ENCODE peak calls at places on chromosome 3, in five cellular contexts. One of them, this sample, is unnamed. For H3K9me3, the result is how much of the 10 kb centered on the place peaks cover.

GRCh38 chr3:128320551-128321340 is 145.9 kb downstream of the DNAJB8 start:
- DNase-seq in AG04450: no peak
- DNase-seq in psoas muscle: no peak
- DNase-seq in H9: peak
- DNase-seq in right atrium auricular region: no peak
- DNase-seq in this sample: no peak

GRCh38 chr3:54968546-54969172 is 40.8 kb upstream of the LRTM1 start:
- DNase-seq in right atrium auricular region: no peak
- DNase-seq in AG04450: peak
- DNase-seq in psoas muscle: no peak
- DNase-seq in H9: no peak
- DNase-seq in this sample: no peak

GRCh38 chr3:111737712-111738097 is 121.4 kb upstream of the PHLDB2 start:
- DNase-seq in H9: no peak
- DNase-seq in right atrium auricular region: peak
- DNase-seq in AG04450: peak
- DNase-seq in psoas muscle: no peak
- DNase-seq in this sample: no peak

GRCh38 chr3:194095464-194095863 is 40.5 kb upstream of the HES1 start:
- DNase-seq in H9: no peak
- DNase-seq in AG04450: no peak
- DNase-seq in right atrium auricular region: no peak
- DNase-seq in psoas muscle: peak
- DNase-seq in this sample: no peak

GRCh38 chr3:173135059-173135458 is 6.0 kb downstream of the SPATA16 start:
- DNase-seq in right atrium auricular region: no peak
- DNase-seq in AG04450: no peak
- DNase-seq in psoas muscle: no peak
- DNase-seq in H9: no peak
- DNase-seq in this sample: no peak

GRCh38 chr3:96706517-96706916 is 107.9 kb upstream of the EPHA6 start:
- DNase-seq in psoas muscle: no peak
- DNase-seq in H9: no peak
- DNase-seq in AG04450: no peak
- DNase-seq in right atrium auricular region: no peak
- DNase-seq in this sample: no peak

GRCh38 chr3:46628980-46629379 is 16.7 kb downstream of the FAM240A start:
- DNase-seq in H9: no peak
- DNase-seq in right atrium auricular region: peak
- DNase-seq in psoas muscle: peak
- DNase-seq in AG04450: no peak
- DNase-seq in this sample: no peak

GRCh38 chr3:4466783-4467521 is at the start of gene SUMF1:
- DNase-seq in AG04450: peak
- DNase-seq in right atrium auricular region: peak
- DNase-seq in psoas muscle: peak
- DNase-seq in H9: peak
- DNase-seq in this sample: peak

GRCh38 chr3:190831225-190831624 is 31.3 kb downstream of the GMNC start:
- DNase-seq in H9: no peak
- DNase-seq in right atrium auricular region: no peak
- DNase-seq in psoas muscle: no peak
- DNase-seq in AG04450: no peak
- DNase-seq in this sample: no peak

GRCh38 chr3:129619726-129620162 is 13.3 kb upstream of the PLXND1 start:
- DNase-seq in right atrium auricular region: no peak
- DNase-seq in psoas muscle: peak
- DNase-seq in H9: no peak
- DNase-seq in AG04450: no peak
- DNase-seq in this sample: no peak

GRCh38 chr3:156745766-156746165 is 71.4 kb downstream of the TIPARP start:
- DNase-seq in psoas muscle: no peak
- DNase-seq in H9: no peak
- DNase-seq in AG04450: no peak
- DNase-seq in right atrium auricular region: no peak
- DNase-seq in this sample: no peak

GRCh38 chr3:81726735-81727134 is 34.7 kb downstream of the GBE1 start:
- DNase-seq in H9: no peak
- DNase-seq in psoas muscle: no peak
- DNase-seq in AG04450: no peak
- DNase-seq in right atrium auricular region: no peak
- DNase-seq in this sample: no peak

GRCh38 chr3:132536442-132537153 is 60.5 kb upstream of the ACKR4 start:
- DNase-seq in AG04450: no peak
- DNase-seq in right atrium auricular region: no peak
- DNase-seq in psoas muscle: no peak
- DNase-seq in H9: no peak
- DNase-seq in this sample: no peak

GRCh38 chr3:5140230-5140621 is 18.1 kb downstream of the ARL8B start:
- DNase-seq in psoas muscle: no peak
- DNase-seq in right atrium auricular region: no peak
- DNase-seq in AG04450: no peak
- DNase-seq in H9: no peak
- DNase-seq in this sample: no peak

GRCh38 chr3:130260821-130261402 is 84.6 kb upstream of the COL6A5 start:
- DNase-seq in AG04450: no peak
- DNase-seq in psoas muscle: no peak
- DNase-seq in H9: no peak
- DNase-seq in right atrium auricular region: no peak
- DNase-seq in this sample: no peak

GRCh38 chr3:172520332-172520831 is 2.8 kb downstream of the TNFSF10 start:
- DNase-seq in right atrium auricular region: no peak
- DNase-seq in H9: no peak
- DNase-seq in psoas muscle: no peak
- DNase-seq in AG04450: peak
- DNase-seq in this sample: no peak

GRCh38 chr3:62554264-62554799 is 181.0 kb upstream of the FEZF2 start:
- DNase-seq in AG04450: no peak
- DNase-seq in H9: peak
- DNase-seq in right atrium auricular region: no peak
- DNase-seq in psoas muscle: no peak
- DNase-seq in this sample: no peak

GRCh38 chr3:128066111-128066510 is 13.9 kb downstream of the SEC61A1 start:
- DNase-seq in right atrium auricular region: no peak
- DNase-seq in psoas muscle: no peak
- DNase-seq in AG04450: no peak
- DNase-seq in H9: no peak
- DNase-seq in this sample: no peak

GRCh38 chr3:13683772-13684171 is 134.8 kb downstream of the FBLN2 start:
- DNase-seq in H9: no peak
- DNase-seq in right atrium auricular region: no peak
- DNase-seq in AG04450: no peak
- DNase-seq in psoas muscle: no peak
- DNase-seq in this sample: no peak

GRCh38 chr3:125319765-125320164 is 55.4 kb downstream of the ZNF148 start:
- DNase-seq in psoas muscle: no peak
- DNase-seq in right atrium auricular region: no peak
- DNase-seq in AG04450: no peak
- DNase-seq in H9: no peak
- DNase-seq in this sample: no peak

GRCh38 chr3:141123677-141124410 is 72.7 kb downstream of the SPSB4 start:
- DNase-seq in right atrium auricular region: peak
- DNase-seq in psoas muscle: no peak
- DNase-seq in AG04450: no peak
- DNase-seq in H9: no peak
- DNase-seq in this sample: no peak

GRCh38 chr3:184466413-184466960 is 86.6 kb downstream of the CHRD start:
- DNase-seq in right atrium auricular region: peak
- DNase-seq in H9: no peak
- DNase-seq in psoas muscle: peak
- DNase-seq in AG04450: no peak
- DNase-seq in this sample: no peak

GRCh38 chr3:162082516-162082915 is 585.9 kb downstream of the OTOL1 start:
- DNase-seq in psoas muscle: no peak
- DNase-seq in AG04450: no peak
- DNase-seq in H9: no peak
- DNase-seq in right atrium auricular region: no peak
- DNase-seq in this sample: no peak

GRCh38 chr3:125337506-125337905 is 37.6 kb downstream of the ZNF148 start:
- DNase-seq in psoas muscle: no peak
- DNase-seq in H9: no peak
- DNase-seq in AG04450: no peak
- DNase-seq in right atrium auricular region: no peak
- DNase-seq in this sample: no peak

GRCh38 chr3:80158332-80158731 is 390.5 kb upstream of the ROBO1 start:
- DNase-seq in right atrium auricular region: no peak
- DNase-seq in AG04450: no peak
- DNase-seq in H9: no peak
- DNase-seq in psoas muscle: no peak
- DNase-seq in this sample: no peak

GRCh38 chr3:15117011-15117410 is 18.1 kb upstream of the RBSN start:
- DNase-seq in psoas muscle: no peak
- DNase-seq in right atrium auricular region: no peak
- DNase-seq in AG04450: no peak
- DNase-seq in H9: no peak
- DNase-seq in this sample: no peak

GRCh38 chr3:15120986-15121385 is 22.0 kb upstream of the RBSN start:
- DNase-seq in right atrium auricular region: no peak
- DNase-seq in psoas muscle: no peak
- DNase-seq in H9: no peak
- DNase-seq in AG04450: no peak
- DNase-seq in this sample: no peak

GRCh38 chr3:15121936-15122335 is 23.0 kb upstream of the RBSN start:
- DNase-seq in psoas muscle: no peak
- DNase-seq in AG04450: no peak
- DNase-seq in right atrium auricular region: no peak
- DNase-seq in H9: no peak
- DNase-seq in this sample: no peak

DNA sequence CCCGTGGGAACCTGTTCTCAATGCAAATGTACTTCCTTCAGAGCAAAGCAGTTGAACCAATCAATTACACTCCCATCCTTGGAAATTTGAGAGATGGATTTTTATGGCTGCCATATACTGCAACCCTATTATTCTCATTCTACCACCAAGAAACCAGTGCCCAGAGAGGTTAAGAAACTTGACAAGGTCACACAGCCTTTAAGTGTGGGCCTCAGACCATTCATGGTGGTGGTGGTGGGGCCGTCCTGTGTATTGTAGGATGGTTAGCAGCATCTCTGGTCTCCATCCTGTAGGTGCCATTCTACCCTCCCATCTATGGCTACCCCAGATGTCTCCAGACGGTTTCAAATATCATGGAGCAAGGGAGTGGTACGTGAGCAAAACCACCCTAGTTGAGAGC is 23.4 kb upstream of the RBSN start:
- DNase-seq in psoas muscle: no peak
- DNase-seq in right atrium auricular region: no peak
- DNase-seq in H9: no peak
- DNase-seq in AG04450: no peak
- DNase-seq in this sample: no peak
- H3K9me3 ChIP-seq in psoas muscle: under half
- H3K9me3 ChIP-seq in right atrium auricular region: under half
- H3K9me3 ChIP-seq in H9: under half
- H3K9me3 ChIP-seq in AG04450: under half
- H3K9me3 ChIP-seq in this sample: under half

GRCh38 chr3:26091096-26091495 is 301.2 kb downstream of the OXSM start:
- DNase-seq in right atrium auricular region: no peak
- DNase-seq in H9: no peak
- DNase-seq in psoas muscle: no peak
- DNase-seq in AG04450: no peak
- DNase-seq in this sample: no peak

GRCh38 chr3:26084629-26085028 is 294.7 kb downstream of the OXSM start:
- DNase-seq in right atrium auricular region: no peak
- DNase-seq in H9: no peak
- DNase-seq in AG04450: no peak
- DNase-seq in psoas muscle: no peak
- DNase-seq in this sample: no peak

GRCh38 chr3:26089249-26089648 is 299.4 kb downstream of the OXSM start:
- DNase-seq in H9: no peak
- DNase-seq in psoas muscle: no peak
- DNase-seq in AG04450: no peak
- DNase-seq in right atrium auricular region: no peak
- DNase-seq in this sample: no peak

GRCh38 chr3:26087751-26088150 is 297.9 kb downstream of the OXSM start:
- DNase-seq in H9: no peak
- DNase-seq in right atrium auricular region: no peak
- DNase-seq in psoas muscle: no peak
- DNase-seq in AG04450: no peak
- DNase-seq in this sample: no peak

DNA sequence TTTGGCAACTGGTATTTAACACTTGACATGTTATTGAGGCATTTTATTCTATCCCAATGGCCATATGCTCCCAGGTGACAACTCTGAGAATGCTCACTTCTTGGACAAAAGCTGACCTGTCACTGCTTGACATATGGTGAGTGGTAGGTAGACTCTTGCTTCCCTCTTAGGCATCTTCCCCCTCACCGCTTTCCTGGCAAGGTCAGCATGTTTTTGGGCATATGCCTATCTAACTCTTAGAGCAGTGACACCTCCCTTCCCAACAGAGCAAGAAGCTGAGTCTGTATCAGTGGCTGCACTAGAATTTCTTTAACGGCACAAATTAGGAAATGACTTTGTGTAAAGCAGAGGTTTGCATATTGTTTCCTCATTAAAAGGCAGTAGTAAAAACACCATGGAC is 300.7 kb downstream of the OXSM start:
- DNase-seq in psoas muscle: no peak
- DNase-seq in AG04450: no peak
- DNase-seq in right atrium auricular region: no peak
- DNase-seq in H9: no peak
- DNase-seq in this sample: no peak
- H3K9me3 ChIP-seq in psoas muscle: under half
- H3K9me3 ChIP-seq in AG04450: under half
- H3K9me3 ChIP-seq in right atrium auricular region: under half
- H3K9me3 ChIP-seq in H9: under half
- H3K9me3 ChIP-seq in this sample: under half

DNA sequence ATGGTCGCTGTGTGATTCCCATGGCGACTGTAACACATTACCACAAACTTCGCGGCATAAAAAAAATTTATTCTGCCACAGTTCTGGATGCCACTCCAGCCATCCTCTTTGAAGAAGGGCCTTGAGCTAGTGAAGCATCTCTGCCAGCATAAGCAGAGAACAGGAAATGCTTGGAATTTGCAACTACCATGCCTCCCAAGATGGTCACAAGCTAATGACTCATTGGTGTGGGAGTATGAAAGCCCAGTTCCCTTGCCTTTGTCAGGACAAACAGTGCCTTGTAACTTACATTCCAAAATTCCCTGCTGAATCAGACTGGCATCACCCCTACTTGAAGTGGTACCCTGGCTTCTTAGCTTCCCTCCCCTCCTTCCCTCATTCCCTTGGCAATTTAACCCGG is 129.7 kb downstream of the PROS1 start:
- DNase-seq in psoas muscle: no peak
- DNase-seq in right atrium auricular region: no peak
- DNase-seq in AG04450: peak
- DNase-seq in H9: no peak
- DNase-seq in this sample: no peak
- H3K9me3 ChIP-seq in psoas muscle: under half
- H3K9me3 ChIP-seq in right atrium auricular region: under half
- H3K9me3 ChIP-seq in AG04450: under half
- H3K9me3 ChIP-seq in H9: under half
- H3K9me3 ChIP-seq in this sample: under half

GRCh38 chr3:65550137-65550536 is 488.6 kb downstream of the MAGI1 start:
- DNase-seq in H9: no peak
- DNase-seq in right atrium auricular region: no peak
- DNase-seq in AG04450: no peak
- DNase-seq in psoas muscle: no peak
- DNase-seq in this sample: no peak
- H3K9me3 ChIP-seq in H9: under half
- H3K9me3 ChIP-seq in right atrium auricular region: under half
- H3K9me3 ChIP-seq in AG04450: under half
- H3K9me3 ChIP-seq in psoas muscle: under half
- H3K9me3 ChIP-seq in this sample: under half